ENCODE peak calls at places on chromosomes 5 and 9, in ten cellular contexts. Z, O, U, L, H, K, F, X, S and A are unnamed samples.
A peak's percentile ranks its signal among the peaks of the same experiment; 100 is the strongest.

GRCh38 chr5:169979871-169980270 is 424 bp downstream of the INSYN2B start:
- DNase-seq in L (no peak), K (no peak), U (no peak), X (no peak), H (no peak), S (no peak), F (no peak), Z (no peak), O (no peak), A (no peak)

GRCh38 chr5:9197881-9198260 is 348.0 kb downstream of the SEMA5A start:
- DNase-seq in U (no peak), H (no peak), L (no peak), O (no peak), K (no peak), X (no peak), S (no peak), Z (no peak), F (no peak), A (no peak)

GRCh38 chr9:100098241-100098886 is 436 bp downstream of the ERP44 start:
- DNase-seq in K (peak; percentile 67), L (peak; percentile 54), O (no peak), H (peak; percentile 66), S (peak; percentile 11), F (peak; percentile 77), U (peak; percentile 48), Z (peak; percentile 70), X (peak; percentile 22), A (no peak)

GRCh38 chr5:143213851-143214363 is 189.6 kb downstream of the NR3C1 start:
- DNase-seq in U (no peak), Z (no peak), O (no peak), K (no peak), L (no peak), S (no peak), F (no peak), X (no peak), H (no peak), A (no peak)

GRCh38 chr5:138668451-138668850 is 84.8 kb upstream of the CTNNA1 start:
- DNase-seq in H (no peak), O (peak; percentile 49), S (no peak), F (no peak), K (no peak), X (no peak), L (peak; percentile 75), Z (no peak), U (peak; percentile 82), A (no peak)

GRCh38 chr9:92654481-92655301 is 15.2 kb downstream of the IPPK start:
- DNase-seq in S (no peak), O (peak; percentile 85), F (no peak), H (peak; percentile 24), K (no peak), L (no peak), U (no peak), X (no peak), Z (no peak), A (no peak)

GRCh38 chr9:124480621-124480981 is 26.6 kb downstream of the NR5A1 start:
- DNase-seq in K (no peak), X (no peak), S (no peak), U (peak; percentile 13), H (no peak), L (no peak), F (peak; percentile 85), Z (peak; percentile 29), O (no peak), A (no peak)

GRCh38 chr9:17723656-17724055 is 144.8 kb downstream of the SH3GL2 start:
- DNase-seq in U (no peak), H (no peak), X (no peak), L (no peak), S (no peak), O (no peak), F (no peak), Z (no peak), K (no peak), A (no peak)

GRCh38 chr5:123875444-123876264 is 363.7 kb downstream of the CSNK1G3 start:
- DNase-seq in X (peak; percentile 86), Z (peak; percentile 43), K (peak; percentile 60), F (peak; percentile 48), U (no peak), H (no peak), O (no peak), S (no peak), L (no peak), A (no peak)

GRCh38 chr5:73183000-73183399 is 10.0 kb downstream of the TMEM174 start:
- DNase-seq in K (no peak), O (no peak), F (no peak), L (no peak), S (no peak), U (no peak), H (no peak), Z (no peak), X (no peak), A (no peak)

GRCh38 chr9:4258321-4259093 is 41.4 kb downstream of the GLIS3 start:
- DNase-seq in H (no peak), S (no peak), Z (no peak), O (no peak), L (no peak), X (no peak), K (peak; percentile 27), U (no peak), F (no peak), A (no peak)

GRCh38 chr5:115920171-115920725 is 42.0 kb upstream of the LVRN start:
- DNase-seq in Z (no peak), L (no peak), H (no peak), F (no peak), K (no peak), O (no peak), X (no peak), S (no peak), U (no peak), A (no peak)

GRCh38 chr9:113641100-113641885 is 177.8 kb downstream of the RGS3 start:
- DNase-seq in F (no peak), H (no peak), O (peak; percentile 3), X (no peak), U (no peak), L (no peak), Z (no peak), K (no peak), S (no peak), A (no peak)

GRCh38 chr5:73311291-73312110 is 137.1 kb downstream of the FOXD1 start:
- DNase-seq in O (no peak), F (peak; percentile 38), U (no peak), X (no peak), Z (peak; percentile 32), L (no peak), S (no peak), K (peak; percentile 85), H (no peak), A (peak; percentile 65)

GRCh38 chr5:94690778-94691177 is 72.3 kb downstream of the SLF1 start:
- DNase-seq in O (no peak), S (no peak), Z (no peak), X (no peak), K (no peak), U (no peak), L (no peak), F (no peak), H (no peak), A (no peak)